ENCODE peak calls at places on chromosomes 1 and 21, in nine cellular contexts. W is GM23338, M is right atrium auricular region, I is cardiac muscle cell, C is OCI-LY7, B is GM06990, R is astrocyte, E is PC-9, U is adipocyte. D is an unnamed sample.
A peak's percentile ranks its signal among the peaks of the same experiment; 100 is the strongest.

GRCh38 chr1:189899686-189900495 is 577.8 kb downstream of the BRINP3 start:
- DNase-seq in M (no peak), W (peak; percentile 61), U (no peak), R (no peak), I (no peak), B (no peak), E (no peak), C (no peak), D (no peak)

GRCh38 chr1:26537951-26538352 is 8.4 kb downstream of the RPS6KA1 start:
- DNase-seq in U (peak; percentile 15), B (no peak), C (peak; percentile 52), I (no peak), W (peak; percentile 71), R (no peak), E (peak; percentile 19), M (no peak), D (peak; percentile 77)

GRCh38 chr1:8702121-8702520 is 115.3 kb downstream of the RERE start:
- DNase-seq in C (no peak), B (peak; percentile 36), M (no peak), W (peak; percentile 81), E (peak; percentile 53), U (peak; percentile 60), I (peak; percentile 48), R (no peak), D (peak; percentile 32)

GRCh38 chr1:26702680-26703038 is 6.8 kb downstream of the ARID1A start:
- DNase-seq in B (no peak), W (no peak), C (no peak), U (no peak), E (no peak), M (no peak), R (no peak), I (no peak), D (no peak)

GRCh38 chr1:231279081-231279480 is 38.1 kb downstream of the GNPAT start:
- DNase-seq in M (no peak), I (no peak), W (no peak), C (no peak), R (peak; percentile 36), U (peak; percentile 4), E (no peak), B (no peak), D (peak; percentile 84)

GRCh38 chr1:7552402-7552801 is 218.7 kb upstream of the VAMP3 start:
- DNase-seq in M (no peak), E (no peak), W (no peak), C (no peak), R (peak; percentile 37), U (peak; percentile 9), B (no peak), I (no peak), D (peak; percentile 34)

GRCh38 chr1:39613250-39613649 is 26.2 kb downstream of the HEYL start:
- DNase-seq in U (peak; percentile 42), B (no peak), R (no peak), W (no peak), I (no peak), C (no peak), E (no peak), M (no peak), D (no peak)

GRCh38 chr1:12552951-12553921 is 64.8 kb downstream of the DHRS3 start:
- DNase-seq in R (no peak), B (no peak), C (no peak), I (peak; percentile 77), M (no peak), W (peak; percentile 27), E (no peak), U (no peak), D (no peak)

GRCh38 chr1:40477680-40478057 is 579 bp downstream of the ZFP69 start:
- DNase-seq in I (no peak), R (peak; percentile 20), M (no peak), C (peak; percentile 27), E (no peak), B (no peak), W (no peak), U (peak; percentile 47), D (peak; percentile 34)

GRCh38 chr21:38909109-38909508 is 103.4 kb downstream of the ETS2 start:
- DNase-seq in C (no peak), M (no peak), R (no peak), E (no peak), W (no peak), B (no peak), I (no peak), U (no peak), D (peak; percentile 48)

GRCh38 chr1:156126701-156127534 is 12.4 kb downstream of the LMNA start:
- DNase-seq in W (no peak), U (peak; percentile 86), B (peak; percentile 80), I (no peak), R (peak; percentile 97), M (peak; percentile 82), C (peak; percentile 43), E (peak; percentile 83), D (peak; percentile 86)

DNA sequence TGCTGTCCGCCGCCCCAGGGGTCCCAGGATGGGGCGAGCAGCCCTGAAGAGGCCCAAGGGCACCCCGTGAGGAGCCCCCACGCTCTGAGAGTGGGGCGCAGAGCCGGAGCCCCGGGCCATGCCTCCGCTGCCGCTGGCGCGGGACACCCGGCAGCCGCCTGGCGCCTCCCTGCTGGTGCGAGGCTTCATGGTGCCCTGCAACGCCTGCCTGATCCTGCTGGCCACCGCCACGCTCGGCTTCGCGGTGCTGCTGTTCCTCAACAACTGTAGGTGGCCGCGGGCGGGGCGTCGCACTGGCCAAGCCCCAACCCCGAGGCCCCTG is 14.5 kb downstream of the AGRN start:
- DNase-seq in B (no peak), C (no peak), W (peak; percentile 56), M (no peak), E (no peak), R (no peak), I (no peak), U (no peak), D (no peak)
- H3K4me3 ChIP-seq in B (no peak overlapping the region), C (no peak overlapping the region), W (peak overlapping the region; percentile 66), M (peak overlapping the region; percentile 59), E (no peak overlapping the region), R (no peak overlapping the region), I (no peak overlapping the region), U (no peak overlapping the region), D (no peak overlapping the region)

DNA sequence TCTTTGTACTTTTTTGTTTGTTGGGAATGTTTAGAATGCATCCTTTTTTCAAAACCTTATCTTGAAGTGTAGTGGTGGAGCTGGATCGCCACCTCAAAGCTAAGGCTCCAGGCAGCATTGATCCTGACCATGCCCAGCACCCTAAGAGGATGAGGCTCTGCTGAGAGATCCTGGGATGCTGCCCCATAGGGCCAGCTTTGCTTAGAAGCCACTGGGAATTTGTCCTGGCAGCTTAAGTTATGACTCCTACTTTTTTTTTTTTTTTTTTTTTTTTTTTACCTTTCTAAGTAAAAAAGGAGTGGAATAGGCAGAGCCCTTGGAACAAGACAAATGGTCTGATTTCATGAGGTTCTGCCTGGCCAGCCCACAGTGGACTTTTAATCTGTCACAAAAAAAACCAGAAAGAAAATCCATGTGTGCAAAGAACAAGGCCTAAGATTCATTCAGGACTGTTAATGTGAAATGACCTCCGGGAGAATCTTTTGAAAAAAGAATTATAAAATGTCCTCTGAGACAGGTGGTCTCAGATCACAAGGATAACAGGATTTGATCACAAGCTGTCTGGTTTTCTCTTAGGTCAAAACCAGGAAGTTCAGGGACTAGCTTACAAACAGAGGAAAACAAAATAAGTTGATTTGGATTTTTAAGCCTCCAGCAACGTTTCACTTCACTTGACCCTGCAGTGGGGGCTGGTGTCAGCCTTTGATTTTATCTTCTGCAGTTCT is 26.0 kb upstream of the RAP1A start:
- DNase-seq in C (no peak), E (peak; percentile 14), W (no peak), I (no peak), U (no peak), B (no peak), M (no peak), R (peak; percentile 23), D (no peak)
- H3K4me3 ChIP-seq in C (peak overlapping the region; percentile 25), E (peak overlapping the region; percentile 43), W (no peak overlapping the region), I (no peak overlapping the region), U (peak overlapping the region; percentile 59), B (peak overlapping the region; percentile 1), M (peak overlapping the region; percentile 16), R (peak overlapping the region; percentile 39), D (no peak overlapping the region)

GRCh38 chr1:226657788-226658537 is 81.1 kb downstream of the ITPKB start:
- DNase-seq in E (no peak), C (no peak), U (no peak), R (no peak), I (no peak), W (no peak), M (no peak), B (no peak), D (no peak)
- H3K4me3 ChIP-seq in E (no peak overlapping the region), C (peak overlapping the region; percentile 68), U (no peak overlapping the region), R (no peak overlapping the region), I (no peak overlapping the region), W (no peak overlapping the region), M (no peak overlapping the region), B (no peak overlapping the region), D (no peak overlapping the region)

GRCh38 chr1:23100074-23100748 is 68.4 kb downstream of the LUZP1 start:
- DNase-seq in C (no peak), E (peak; percentile 45), U (peak; percentile 92), I (no peak), W (peak; percentile 60), B (no peak), M (peak; percentile 81), R (peak; percentile 96), D (peak; percentile 98)
- H3K4me3 ChIP-seq in C (no peak overlapping the region), E (no peak overlapping the region), U (peak overlapping the region; percentile 31), I (no peak overlapping the region), W (no peak overlapping the region), B (no peak overlapping the region), M (no peak overlapping the region), R (no peak overlapping the region), D (no peak overlapping the region)